ENCODE peak calls at places on chromosome 10, in ten cellular contexts. One of them, this sample, is unnamed.

GRCh38 chr10:117534321-117535044 is 8.1 kb upstream of the EMX2 start:
- DNase-seq in adrenal gland: no peak
- DNase-seq in lower lobe of right lung: no peak
- DNase-seq in psoas muscle: no peak
- DNase-seq in heart right ventricle: no peak
- DNase-seq in Panc1: no peak
- DNase-seq in dorsolateral prefrontal cortex: no peak
- DNase-seq in cardiac muscle cell: no peak
- DNase-seq in IMR-90: no peak
- DNase-seq in PC-9: no peak
- DNase-seq in this sample: no peak

GRCh38 chr10:131885391-131886165 is 15.2 kb upstream of the PPP2R2D start:
- DNase-seq in cardiac muscle cell: peak
- DNase-seq in dorsolateral prefrontal cortex: peak
- DNase-seq in lower lobe of right lung: peak
- DNase-seq in psoas muscle: peak
- DNase-seq in heart right ventricle: peak
- DNase-seq in IMR-90: peak
- DNase-seq in adrenal gland: peak
- DNase-seq in PC-9: peak
- DNase-seq in Panc1: no peak
- DNase-seq in this sample: peak

GRCh38 chr10:11687357-11687771 is 54.8 kb upstream of the ECHDC3 start:
- DNase-seq in IMR-90: no peak
- DNase-seq in heart right ventricle: no peak
- DNase-seq in cardiac muscle cell: no peak
- DNase-seq in psoas muscle: no peak
- DNase-seq in Panc1: no peak
- DNase-seq in dorsolateral prefrontal cortex: no peak
- DNase-seq in lower lobe of right lung: no peak
- DNase-seq in PC-9: peak
- DNase-seq in adrenal gland: peak
- DNase-seq in this sample: peak

GRCh38 chr10:50574932-50575331 is 48.8 kb downstream of the SGMS1 start:
- DNase-seq in adrenal gland: no peak
- DNase-seq in IMR-90: no peak
- DNase-seq in lower lobe of right lung: no peak
- DNase-seq in psoas muscle: no peak
- DNase-seq in cardiac muscle cell: no peak
- DNase-seq in PC-9: no peak
- DNase-seq in heart right ventricle: no peak
- DNase-seq in Panc1: no peak
- DNase-seq in dorsolateral prefrontal cortex: no peak
- DNase-seq in this sample: no peak

GRCh38 chr10:50289196-50289595 is 37.9 kb upstream of the ASAH2 start:
- DNase-seq in PC-9: no peak
- DNase-seq in Panc1: no peak
- DNase-seq in dorsolateral prefrontal cortex: no peak
- DNase-seq in IMR-90: no peak
- DNase-seq in heart right ventricle: no peak
- DNase-seq in adrenal gland: no peak
- DNase-seq in cardiac muscle cell: no peak
- DNase-seq in psoas muscle: no peak
- DNase-seq in lower lobe of right lung: no peak
- DNase-seq in this sample: no peak

GRCh38 chr10:132329565-132330485 is 2.2 kb upstream of the LRRC27 start:
- DNase-seq in PC-9: peak
- DNase-seq in heart right ventricle: no peak
- DNase-seq in adrenal gland: no peak
- DNase-seq in dorsolateral prefrontal cortex: no peak
- DNase-seq in Panc1: no peak
- DNase-seq in cardiac muscle cell: peak
- DNase-seq in psoas muscle: no peak
- DNase-seq in IMR-90: peak
- DNase-seq in lower lobe of right lung: no peak
- DNase-seq in this sample: peak

GRCh38 chr10:45532501-45532900 is 140.1 kb downstream of the ZFAND4 start:
- DNase-seq in heart right ventricle: no peak
- DNase-seq in lower lobe of right lung: no peak
- DNase-seq in dorsolateral prefrontal cortex: no peak
- DNase-seq in cardiac muscle cell: no peak
- DNase-seq in Panc1: no peak
- DNase-seq in PC-9: no peak
- DNase-seq in adrenal gland: no peak
- DNase-seq in IMR-90: no peak
- DNase-seq in psoas muscle: no peak
- DNase-seq in this sample: no peak

GRCh38 chr10:35827783-35828182 is 185.7 kb upstream of the FZD8 start:
- DNase-seq in IMR-90: no peak
- DNase-seq in lower lobe of right lung: no peak
- DNase-seq in Panc1: no peak
- DNase-seq in psoas muscle: no peak
- DNase-seq in adrenal gland: no peak
- DNase-seq in cardiac muscle cell: no peak
- DNase-seq in PC-9: no peak
- DNase-seq in heart right ventricle: no peak
- DNase-seq in dorsolateral prefrontal cortex: no peak
- DNase-seq in this sample: no peak

GRCh38 chr10:127196227-127196954 is at the start of gene INSYN2A:
- DNase-seq in PC-9: peak
- DNase-seq in cardiac muscle cell: peak
- DNase-seq in Panc1: no peak
- DNase-seq in lower lobe of right lung: no peak
- DNase-seq in dorsolateral prefrontal cortex: no peak
- DNase-seq in IMR-90: peak
- DNase-seq in psoas muscle: peak
- DNase-seq in adrenal gland: peak
- DNase-seq in heart right ventricle: peak
- DNase-seq in this sample: peak

GRCh38 chr10:107686095-107686494 is 521.6 kb upstream of the SORCS1 start:
- DNase-seq in adrenal gland: peak
- DNase-seq in lower lobe of right lung: peak
- DNase-seq in cardiac muscle cell: no peak
- DNase-seq in PC-9: no peak
- DNase-seq in dorsolateral prefrontal cortex: peak
- DNase-seq in psoas muscle: peak
- DNase-seq in IMR-90: no peak
- DNase-seq in Panc1: no peak
- DNase-seq in heart right ventricle: no peak
- DNase-seq in this sample: no peak

GRCh38 chr10:125964558-125964957 is 68.2 kb downstream of the FANK1 start:
- DNase-seq in IMR-90: no peak
- DNase-seq in adrenal gland: no peak
- DNase-seq in cardiac muscle cell: no peak
- DNase-seq in Panc1: no peak
- DNase-seq in lower lobe of right lung: no peak
- DNase-seq in PC-9: no peak
- DNase-seq in dorsolateral prefrontal cortex: no peak
- DNase-seq in psoas muscle: no peak
- DNase-seq in heart right ventricle: no peak
- DNase-seq in this sample: no peak

GRCh38 chr10:44377651-44378310 is 7.1 kb downstream of the CXCL12 start:
- DNase-seq in heart right ventricle: no peak
- DNase-seq in IMR-90: no peak
- DNase-seq in lower lobe of right lung: no peak
- DNase-seq in PC-9: no peak
- DNase-seq in psoas muscle: no peak
- DNase-seq in dorsolateral prefrontal cortex: no peak
- DNase-seq in adrenal gland: no peak
- DNase-seq in Panc1: no peak
- DNase-seq in cardiac muscle cell: no peak
- DNase-seq in this sample: no peak

GRCh38 chr10:95569368-95569767 is 8.2 kb upstream of the SORBS1 start:
- DNase-seq in PC-9: no peak
- DNase-seq in cardiac muscle cell: peak
- DNase-seq in lower lobe of right lung: no peak
- DNase-seq in Panc1: no peak
- DNase-seq in heart right ventricle: no peak
- DNase-seq in dorsolateral prefrontal cortex: no peak
- DNase-seq in IMR-90: no peak
- DNase-seq in psoas muscle: no peak
- DNase-seq in adrenal gland: no peak
- DNase-seq in this sample: no peak

GRCh38 chr10:79152423-79152817 is 83.7 kb downstream of the ZMIZ1 start:
- DNase-seq in lower lobe of right lung: no peak
- DNase-seq in dorsolateral prefrontal cortex: no peak
- DNase-seq in heart right ventricle: no peak
- DNase-seq in PC-9: peak
- DNase-seq in Panc1: no peak
- DNase-seq in psoas muscle: peak
- DNase-seq in cardiac muscle cell: peak
- DNase-seq in adrenal gland: no peak
- DNase-seq in IMR-90: no peak
- DNase-seq in this sample: peak

GRCh38 chr10:84548869-84549268 is 220.5 kb downstream of the CCSER2 start:
- DNase-seq in PC-9: no peak
- DNase-seq in IMR-90: no peak
- DNase-seq in heart right ventricle: no peak
- DNase-seq in Panc1: no peak
- DNase-seq in adrenal gland: no peak
- DNase-seq in lower lobe of right lung: no peak
- DNase-seq in psoas muscle: no peak
- DNase-seq in dorsolateral prefrontal cortex: no peak
- DNase-seq in cardiac muscle cell: no peak
- DNase-seq in this sample: no peak
- TF ChIP-seq CTCF in PC-9: no peak
- TF ChIP-seq CTCF in IMR-90: peak
- TF ChIP-seq CTCF in heart right ventricle: peak
- TF ChIP-seq CTCF in Panc1: peak
- TF ChIP-seq CTCF in adrenal gland: no peak
- TF ChIP-seq CTCF in lower lobe of right lung: peak
- TF ChIP-seq CTCF in psoas muscle: peak
- TF ChIP-seq CTCF in dorsolateral prefrontal cortex: no peak
- TF ChIP-seq CTCF in cardiac muscle cell: peak
- TF ChIP-seq CTCF in this sample: no peak

GRCh38 chr10:77508076-77508475 is 129.5 kb downstream of the KCNMA1 start:
- DNase-seq in lower lobe of right lung: no peak
- DNase-seq in adrenal gland: no peak
- DNase-seq in IMR-90: no peak
- DNase-seq in cardiac muscle cell: no peak
- DNase-seq in heart right ventricle: no peak
- DNase-seq in PC-9: no peak
- DNase-seq in psoas muscle: no peak
- DNase-seq in dorsolateral prefrontal cortex: no peak
- DNase-seq in Panc1: no peak
- DNase-seq in this sample: no peak

GRCh38 chr10:77505431-77506334 is 131.9 kb downstream of the KCNMA1 start:
- DNase-seq in IMR-90: peak
- DNase-seq in Panc1: peak
- DNase-seq in lower lobe of right lung: no peak
- DNase-seq in cardiac muscle cell: peak
- DNase-seq in heart right ventricle: no peak
- DNase-seq in psoas muscle: no peak
- DNase-seq in dorsolateral prefrontal cortex: no peak
- DNase-seq in PC-9: no peak
- DNase-seq in adrenal gland: no peak
- DNase-seq in this sample: peak

GRCh38 chr10:77504870-77505257 is 132.7 kb downstream of the KCNMA1 start:
- DNase-seq in adrenal gland: no peak
- DNase-seq in IMR-90: peak
- DNase-seq in cardiac muscle cell: no peak
- DNase-seq in PC-9: peak
- DNase-seq in psoas muscle: no peak
- DNase-seq in dorsolateral prefrontal cortex: no peak
- DNase-seq in heart right ventricle: no peak
- DNase-seq in Panc1: peak
- DNase-seq in lower lobe of right lung: no peak
- DNase-seq in this sample: peak

GRCh38 chr10:77507313-77507712 is 130.3 kb downstream of the KCNMA1 start:
- DNase-seq in Panc1: no peak
- DNase-seq in dorsolateral prefrontal cortex: no peak
- DNase-seq in cardiac muscle cell: no peak
- DNase-seq in heart right ventricle: no peak
- DNase-seq in PC-9: no peak
- DNase-seq in IMR-90: no peak
- DNase-seq in lower lobe of right lung: no peak
- DNase-seq in psoas muscle: no peak
- DNase-seq in adrenal gland: no peak
- DNase-seq in this sample: no peak

DNA sequence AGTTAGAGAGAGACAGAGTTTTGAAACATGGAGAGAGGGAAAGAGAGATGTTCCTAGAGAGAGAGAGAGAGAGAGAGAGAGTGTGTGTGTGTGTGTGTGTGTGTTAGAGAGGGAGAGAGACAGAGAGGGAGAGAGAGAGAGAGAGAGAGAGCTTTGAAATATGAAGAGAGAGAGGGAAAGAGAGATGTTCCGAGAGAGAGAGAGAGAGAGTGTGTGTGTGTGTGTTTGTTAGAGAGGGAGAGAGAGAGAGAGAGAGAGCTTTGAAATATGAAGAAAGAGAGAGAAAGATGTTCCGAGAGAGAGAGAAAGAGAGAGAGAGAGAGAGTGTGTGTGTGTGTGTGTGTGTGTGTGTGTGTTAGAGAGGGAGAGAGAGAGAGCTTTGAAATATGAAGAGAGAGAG is 131.1 kb downstream of the KCNMA1 start:
- DNase-seq in dorsolateral prefrontal cortex: no peak
- DNase-seq in PC-9: no peak
- DNase-seq in psoas muscle: no peak
- DNase-seq in IMR-90: peak
- DNase-seq in Panc1: no peak
- DNase-seq in heart right ventricle: no peak
- DNase-seq in adrenal gland: no peak
- DNase-seq in lower lobe of right lung: no peak
- DNase-seq in cardiac muscle cell: peak
- DNase-seq in this sample: no peak
- H3K27ac ChIP-seq in dorsolateral prefrontal cortex: no peak
- H3K27ac ChIP-seq in PC-9: peak
- H3K27ac ChIP-seq in psoas muscle: no peak
- H3K27ac ChIP-seq in IMR-90: peak
- H3K27ac ChIP-seq in Panc1: peak
- H3K27ac ChIP-seq in heart right ventricle: no peak
- H3K27ac ChIP-seq in adrenal gland: no peak
- H3K27ac ChIP-seq in lower lobe of right lung: no peak
- H3K27ac ChIP-seq in cardiac muscle cell: no peak
- H3K27ac ChIP-seq in this sample: no peak

GRCh38 chr10:92757066-92757716 is 67.4 kb downstream of the HHEX start:
- DNase-seq in IMR-90: peak
- DNase-seq in heart right ventricle: peak
- DNase-seq in Panc1: no peak
- DNase-seq in lower lobe of right lung: peak
- DNase-seq in adrenal gland: peak
- DNase-seq in cardiac muscle cell: peak
- DNase-seq in PC-9: peak
- DNase-seq in psoas muscle: peak
- DNase-seq in dorsolateral prefrontal cortex: peak
- DNase-seq in this sample: peak
- TF ChIP-seq CTCF in IMR-90: peak
- TF ChIP-seq CTCF in heart right ventricle: peak
- TF ChIP-seq CTCF in Panc1: no peak
- TF ChIP-seq CTCF in lower lobe of right lung: peak
- TF ChIP-seq CTCF in adrenal gland: peak
- TF ChIP-seq CTCF in cardiac muscle cell: peak
- TF ChIP-seq CTCF in PC-9: no peak
- TF ChIP-seq CTCF in psoas muscle: no peak
- TF ChIP-seq CTCF in dorsolateral prefrontal cortex: no peak
- TF ChIP-seq CTCF in this sample: no peak

DNA sequence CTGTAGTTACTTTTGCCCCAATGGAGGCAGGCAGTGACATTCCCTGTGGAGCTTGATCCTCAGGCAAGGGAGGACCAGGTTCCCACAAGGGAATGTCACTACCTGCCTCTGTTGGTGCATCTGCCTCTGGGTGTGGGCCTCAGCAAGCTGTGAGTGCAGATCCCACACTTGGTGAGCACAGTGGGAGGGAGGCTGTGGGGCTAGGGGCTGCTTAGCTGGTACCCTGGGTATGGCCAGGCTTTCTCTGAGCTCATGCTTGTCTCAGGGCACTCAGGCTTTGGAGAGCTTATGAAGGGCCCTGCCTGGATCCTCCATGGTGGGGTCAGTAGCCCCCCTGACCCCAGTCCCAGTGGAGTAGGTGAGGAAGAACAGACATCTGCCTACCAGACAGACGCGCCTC is 16.2 kb upstream of the ZNF488 start:
- DNase-seq in adrenal gland: no peak
- DNase-seq in dorsolateral prefrontal cortex: no peak
- DNase-seq in cardiac muscle cell: no peak
- DNase-seq in heart right ventricle: no peak
- DNase-seq in IMR-90: no peak
- DNase-seq in PC-9: no peak
- DNase-seq in psoas muscle: no peak
- DNase-seq in lower lobe of right lung: no peak
- DNase-seq in Panc1: no peak
- DNase-seq in this sample: no peak
- H3K27ac ChIP-seq in adrenal gland: no peak
- H3K27ac ChIP-seq in dorsolateral prefrontal cortex: no peak
- H3K27ac ChIP-seq in cardiac muscle cell: no peak
- H3K27ac ChIP-seq in heart right ventricle: no peak
- H3K27ac ChIP-seq in IMR-90: no peak
- H3K27ac ChIP-seq in PC-9: no peak
- H3K27ac ChIP-seq in psoas muscle: no peak
- H3K27ac ChIP-seq in lower lobe of right lung: no peak
- H3K27ac ChIP-seq in Panc1: peak
- H3K27ac ChIP-seq in this sample: no peak